ENCODE peak calls at places on chromosomes 13 and 19, in ten cellular contexts. T, E, K, S, F, H, I, A, X and J are unnamed samples.

GRCh38 chr19:5369962-5370367 is 29.4 kb upstream of the PTPRS start:
- DNase-seq in H (peak), S (peak), K (no peak), I (peak), F (no peak), X (peak), T (peak), A (peak), E (peak), J (peak)

GRCh38 chr19:47713046-47714021 is at the start of gene EHD2:
- DNase-seq in S (peak), E (peak), X (peak), T (peak), I (no peak), K (peak), F (no peak), H (no peak), A (peak), J (peak)

GRCh38 chr19:1910169-1910568 is 5.0 kb downstream of the ADAT3 start:
- DNase-seq in K (no peak), H (no peak), F (no peak), T (no peak), X (no peak), S (no peak), I (no peak), E (no peak), A (no peak), J (no peak)

GRCh38 chr19:13143135-13143534 is 7.0 kb downstream of the STX10 start:
- DNase-seq in E (no peak), K (no peak), T (peak), H (peak), A (peak), S (peak), X (no peak), F (no peak), I (no peak), J (no peak)

GRCh38 chr19:30784850-30785459 is 412.8 kb downstream of the ZNF536 start:
- DNase-seq in A (peak), X (peak), K (peak), T (peak), H (peak), E (peak), F (no peak), S (peak), I (peak), J (peak)

GRCh38 chr19:944171-944567 is 18.3 kb downstream of the ARID3A start:
- DNase-seq in H (no peak), T (no peak), E (no peak), F (peak), I (no peak), S (no peak), A (no peak), K (no peak), X (peak), J (no peak)

GRCh38 chr19:58519355-58520256 is at the start of gene ZBTB45:
- DNase-seq in X (peak), T (peak), A (peak), E (peak), I (peak), F (peak), S (peak), K (peak), H (peak), J (peak)

GRCh38 chr19:52670046-52670445 is 31.9 kb upstream of the ZNF83 start:
- DNase-seq in I (no peak), S (peak), H (peak), X (peak), F (no peak), T (no peak), E (no peak), A (peak), K (no peak), J (no peak)

GRCh38 chr19:45911291-45911690 is 3.3 kb downstream of the NANOS2 start:
- DNase-seq in E (no peak), I (no peak), X (no peak), K (no peak), T (no peak), A (no peak), S (no peak), F (no peak), H (no peak), J (no peak)

GRCh38 chr19:44582581-44583265 is 30.6 kb upstream of the IGSF23 start:
- DNase-seq in K (no peak), I (peak), E (no peak), S (peak), F (no peak), X (peak), T (peak), H (peak), A (no peak), J (peak)

GRCh38 chr13:32594339-32594738 is 8.1 kb downstream of the PDS5B start:
- DNase-seq in H (peak), K (no peak), F (no peak), X (no peak), S (no peak), A (no peak), I (no peak), E (no peak), T (no peak), J (no peak)

GRCh38 chr13:94061316-94061715 is 418.2 kb downstream of the DCT start:
- DNase-seq in A (no peak), T (no peak), F (no peak), H (no peak), S (peak), K (no peak), X (no peak), I (no peak), E (no peak), J (no peak)

GRCh38 chr13:41007359-41008118 is 11.6 kb downstream of the ELF1 start:
- DNase-seq in X (no peak), K (no peak), S (peak), F (no peak), H (peak), E (no peak), T (no peak), A (no peak), I (peak), J (no peak)

GRCh38 chr13:20127563-20128458 is 33.0 kb downstream of the GJA3 start:
- DNase-seq in T (peak), H (peak), A (peak), E (peak), F (peak), I (peak), S (peak), K (peak), X (peak), J (peak)
- TF ChIP-seq CTCF in T (peak), H (peak), A (peak), E (peak), F (peak), I (peak), S (no peak), K (no peak), X (peak), J (peak)

GRCh38 chr13:26377038-26377437 is 123.1 kb downstream of the CDK8 start:
- DNase-seq in H (peak), T (peak), F (no peak), A (peak), I (no peak), X (no peak), K (no peak), S (peak), E (peak), J (no peak)
- TF ChIP-seq CTCF in H (peak), T (no peak), F (no peak), A (peak), I (peak), X (no peak), K (no peak), S (peak), E (peak), J (peak)

GRCh38 chr13:54301085-54301484 is 1272.5 kb downstream of the OLFM4 start:
- DNase-seq in H (no peak), E (no peak), T (no peak), K (no peak), I (no peak), A (no peak), F (no peak), X (no peak), S (no peak), J (no peak)

GRCh38 chr13:54305377-54305776 is 1276.8 kb downstream of the OLFM4 start:
- DNase-seq in K (no peak), H (no peak), X (no peak), E (no peak), I (no peak), T (no peak), S (no peak), F (no peak), A (no peak), J (no peak)
- TF ChIP-seq CTCF in K (no peak), H (no peak), X (no peak), E (no peak), I (no peak), T (no peak), S (no peak), F (no peak), A (no peak), J (no peak)

DNA sequence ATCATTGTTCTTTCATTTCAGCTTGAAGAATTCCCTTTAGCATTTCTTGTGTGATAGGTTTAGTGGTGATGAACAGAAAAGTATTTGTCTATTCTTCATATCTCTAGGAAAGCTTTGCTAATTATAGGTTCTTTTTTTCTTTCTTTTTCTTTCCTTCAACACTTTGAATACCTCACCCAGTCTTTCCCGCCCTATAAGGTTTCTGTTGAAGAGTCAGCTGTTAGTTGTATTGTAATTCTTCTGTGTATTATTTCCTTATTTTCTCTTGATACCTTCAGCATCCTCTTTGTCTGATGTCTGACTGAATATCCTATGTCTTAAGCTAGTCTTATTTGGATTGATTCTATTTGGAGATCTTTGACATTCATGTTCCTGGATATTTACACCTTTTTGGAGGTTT is 1989.4 kb downstream of the PCDH9 start:
- DNase-seq in E (no peak), X (no peak), F (no peak), S (no peak), K (no peak), A (no peak), T (no peak), I (no peak), H (no peak), J (no peak)
- TF ChIP-seq CTCF in E (no peak), X (no peak), F (no peak), S (no peak), K (no peak), A (no peak), T (no peak), I (no peak), H (no peak), J (no peak)